ENCODE peak calls at places on chromosomes 2 and 18, in four cellular contexts. J is neuronal stem cell, Y is prostate gland, T is GM23248. F is an unnamed sample.

GRCh38 chr2:9686061-9686460 is 55.3 kb upstream of the YWHAQ start:
- DNase-seq in Y (no peak), J (no peak), T (no peak), F (no peak)

GRCh38 chr2:117691980-117692379 is 122.5 kb upstream of the DDX18 start:
- DNase-seq in T (no peak), Y (no peak), J (no peak), F (no peak)

GRCh38 chr2:6866239-6866745 is 585 bp upstream of the CMPK2 start:
- DNase-seq in J (no peak), T (peak; percentile 24), Y (no peak), F (peak; percentile 40)

GRCh38 chr2:8543412-8544167 is 138.3 kb upstream of the ID2 start:
- DNase-seq in J (no peak), T (peak; percentile 94), Y (no peak), F (peak; percentile 76)

GRCh38 chr18:37430346-37431076 is 135.1 kb downstream of the CELF4 start:
- DNase-seq in T (no peak), Y (no peak), J (no peak), F (no peak)

GRCh38 chr18:11324956-11325873 is 175.8 kb upstream of the PIEZO2 start:
- DNase-seq in J (no peak), Y (no peak), T (peak; percentile 94), F (peak; percentile 71)

GRCh38 chr2:73998451-73998850 is 13.7 kb downstream of the TET3 start:
- DNase-seq in Y (no peak), J (no peak), T (no peak), F (no peak)

GRCh38 chr18:76493213-76494107 is 1.6 kb downstream of the ZNF516 start:
- DNase-seq in Y (no peak), T (peak; percentile 67), J (peak; percentile 43), F (peak; percentile 33)

GRCh38 chr2:126700677-126701076 is 44.7 kb downstream of the GYPC start:
- DNase-seq in J (no peak), T (peak; percentile 20), Y (no peak), F (peak; percentile 27)

GRCh38 chr2:26712486-26713465 is 20.3 kb downstream of the KCNK3 start:
- DNase-seq in J (no peak), Y (no peak), T (no peak), F (no peak)

GRCh38 chr2:50719837-50720694 is 311.9 kb downstream of the NRXN1 start:
- DNase-seq in J (no peak), Y (no peak), T (no peak), F (no peak)

GRCh38 chr2:104901037-104901851 is 47.3 kb downstream of the POU3F3 start:
- DNase-seq in J (no peak), T (no peak), Y (no peak), F (no peak)

GRCh38 chr18:43515481-43515880 is 238.2 kb upstream of the SYT4 start:
- DNase-seq in T (no peak), J (no peak), Y (no peak), F (no peak)

GRCh38 chr2:60505240-60505639 is 48.2 kb downstream of the BCL11A start:
- DNase-seq in Y (peak; percentile 51), T (no peak), J (no peak), F (no peak)

GRCh38 chr2:168814046-168814445 is 11.6 kb downstream of the NOSTRIN start:
- DNase-seq in T (peak; percentile 38), Y (no peak), J (no peak), F (no peak)

GRCh38 chr2:95001701-95002100 is 23.8 kb upstream of the MAL start:
- DNase-seq in J (no peak), T (no peak), Y (no peak), F (no peak)

GRCh38 chr2:36376319-36376765 is 20.8 kb downstream of the CRIM1 start:
- DNase-seq in T (peak; percentile 50), Y (peak; percentile 76), J (no peak), F (peak; percentile 58)

GRCh38 chr2:65031341-65032015 is 24.7 kb upstream of the CEP68 start:
- DNase-seq in J (no peak), T (no peak), Y (peak; percentile 55), F (peak; percentile 42)

GRCh38 chr2:98240796-98241398 is 105.4 kb upstream of the CNGA3 start:
- DNase-seq in Y (no peak), T (no peak), J (no peak), F (no peak)
- H3K4me3 ChIP-seq in Y (no peak overlapping the region), T (no peak overlapping the region), J (no peak overlapping the region), F (no peak overlapping the region)

DNA sequence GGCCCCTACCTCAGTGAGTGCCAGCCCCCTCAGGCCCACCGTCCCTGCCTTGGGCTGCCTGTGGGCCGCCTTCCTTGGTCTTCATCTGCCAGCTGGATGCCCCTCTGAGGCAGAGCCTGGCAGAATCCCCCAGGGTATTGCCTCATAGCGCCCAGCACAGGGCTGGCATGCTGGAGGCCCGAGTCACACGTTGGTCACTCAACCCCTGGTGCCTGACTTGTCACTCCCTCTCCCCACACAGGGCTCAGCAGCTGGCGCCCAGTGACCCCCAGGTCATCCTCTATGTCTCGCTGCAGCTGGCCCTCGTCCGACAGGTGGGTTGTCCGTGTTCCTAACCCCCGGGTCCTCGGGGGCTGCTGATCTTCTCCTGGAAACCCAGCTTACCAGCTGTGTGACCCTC is 108.4 kb upstream of the MCFD2 start:
- DNase-seq in J (no peak), T (peak; percentile 52), Y (no peak), F (no peak)
- H3K4me3 ChIP-seq in J (no peak overlapping the region), T (no peak overlapping the region), Y (no peak overlapping the region), F (no peak overlapping the region)

GRCh38 chr2:46302005-46302696 is 4.9 kb downstream of the EPAS1 start:
- DNase-seq in J (no peak), T (no peak), Y (no peak), F (peak; percentile 30)
- H3K4me3 ChIP-seq in J (no peak overlapping the region), T (no peak overlapping the region), Y (no peak overlapping the region), F (no peak overlapping the region)

DNA sequence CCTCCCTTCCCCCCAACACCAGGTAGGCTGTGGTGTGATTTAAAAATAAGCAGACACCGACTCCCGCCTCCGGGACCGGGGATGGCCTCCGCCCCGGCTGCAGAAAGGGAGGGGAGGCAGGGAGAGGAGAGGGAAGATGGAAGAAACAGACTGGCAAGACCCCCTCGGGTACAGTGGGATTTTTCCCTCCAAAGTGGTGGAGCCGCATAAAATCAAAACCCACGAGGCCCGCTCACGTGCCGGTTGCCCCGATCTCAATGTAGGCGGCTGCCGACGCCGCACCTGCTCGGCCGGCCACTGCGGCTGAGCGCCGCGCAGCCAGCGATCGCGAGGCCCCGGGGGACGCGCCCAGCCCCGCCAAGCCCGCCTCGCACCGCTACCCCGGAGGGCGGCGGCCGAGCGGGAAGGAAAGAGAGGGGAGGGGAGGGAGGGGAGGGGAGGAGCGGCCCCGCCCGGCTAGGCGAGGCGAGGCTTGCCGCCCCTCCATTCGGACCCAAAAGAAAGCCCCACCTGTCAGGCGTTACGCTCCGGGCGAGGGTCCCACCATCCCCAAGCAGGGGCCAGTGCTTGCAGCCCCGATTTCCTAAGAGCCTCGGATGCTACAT is 804 bp downstream of the ADD2 start:
- DNase-seq in T (no peak), J (no peak), Y (no peak), F (no peak)
- H3K4me3 ChIP-seq in T (peak overlapping the region; percentile 42), J (peak overlapping the region; percentile 82), Y (peak overlapping the region; percentile 12), F (no peak overlapping the region)

DNA sequence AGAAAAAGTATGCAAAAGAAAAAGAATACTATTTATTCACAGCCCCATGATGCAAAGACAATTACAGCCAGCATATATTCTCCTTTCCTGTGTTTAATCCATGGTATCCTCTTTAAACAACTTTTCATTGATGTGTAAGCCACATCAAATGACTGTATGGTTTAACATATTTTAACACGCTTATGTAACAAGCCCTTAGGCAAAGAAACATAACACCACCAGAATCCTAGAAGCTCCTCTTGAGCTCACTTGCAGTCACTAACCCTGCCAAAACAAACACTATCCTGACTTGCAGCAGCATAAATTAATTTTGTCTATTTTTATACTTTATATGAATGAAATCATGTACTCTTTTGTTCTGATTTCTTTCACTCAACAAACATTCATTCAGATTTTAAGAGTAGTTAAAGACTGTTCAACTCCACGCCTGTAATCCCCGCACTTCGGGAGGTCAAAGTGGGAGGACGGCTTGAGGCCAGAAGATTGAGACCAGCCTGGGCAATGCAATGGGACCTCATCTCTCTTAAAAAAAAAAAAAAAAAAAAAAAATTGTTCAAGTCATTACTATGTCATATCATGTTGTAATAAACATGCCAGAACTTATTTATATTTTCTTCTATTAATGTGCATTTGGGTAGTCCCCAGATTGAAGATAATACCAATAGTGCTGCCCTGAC is 226.3 kb downstream of the NBAS start:
- DNase-seq in T (peak; percentile 41), J (no peak), Y (no peak), F (peak; percentile 38)
- H3K4me3 ChIP-seq in T (no peak overlapping the region), J (no peak overlapping the region), Y (no peak overlapping the region), F (no peak overlapping the region)

GRCh38 chr2:215137329-215137686 is 1.1 kb downstream of the ABCA12 start:
- DNase-seq in Y (no peak), J (no peak), T (no peak), F (no peak)

GRCh38 chr2:215138466-215138865 is at the start of gene ABCA12:
- DNase-seq in J (no peak), T (no peak), Y (no peak), F (no peak)

GRCh38 chr2:215136669-215137328 is 1.6 kb downstream of the ABCA12 start:
- DNase-seq in T (peak; percentile 20), Y (no peak), J (no peak), F (peak; percentile 27)

GRCh38 chr2:215140166-215140707 is 1.8 kb upstream of the ABCA12 start:
- DNase-seq in Y (no peak), T (peak; percentile 28), J (no peak), F (no peak)

GRCh38 chr2:215137741-215138340 is 585 bp downstream of the ABCA12 start:
- DNase-seq in T (peak; percentile 69), Y (peak; percentile 45), J (no peak), F (peak; percentile 60)
- H3K4me3 ChIP-seq in T (peak overlapping the region; percentile 1), Y (no peak overlapping the region), J (no peak overlapping the region), F (no peak overlapping the region)

GRCh38 chr18:23283933-23284430 is 148.7 kb downstream of the CABLES1 start:
- DNase-seq in Y (no peak), J (no peak), T (peak; percentile 67), F (peak; percentile 33)
- H3K4me3 ChIP-seq in Y (no peak overlapping the region), J (no peak overlapping the region), T (no peak overlapping the region), F (no peak overlapping the region)